ENCODE peak calls at places on chromosome 11, in eight cellular contexts. Y is HCT116, W is K562, Z is endothelial cell of umbilical vein, V is H1, B is HepG2, R is GM12878, S is SK-N-SH. P is an unnamed sample.

GRCh38 chr11:121703166-121703565 is 250.4 kb upstream of the SORL1-AS1 start:
- DNase-seq in S (no peak), Y (no peak), V (no peak), W (no peak), Z (no peak), R (no peak), B (no peak), P (no peak)

GRCh38 chr11:131671320-131671719 is 300.9 kb downstream of the NTM start:
- DNase-seq in R (no peak), V (no peak), W (no peak), Z (no peak), S (no peak), Y (no peak), B (no peak), P (no peak)

GRCh38 chr11:9203715-9204311 is 61.3 kb downstream of the DENND5A start:
- DNase-seq in V (no peak), B (peak; percentile 10), Z (peak; percentile 17), S (peak; percentile 10), Y (no peak), R (no peak), W (no peak), P (peak; percentile 14)

GRCh38 chr11:14451825-14452224 is 47.8 kb downstream of the COPB1 start:
- DNase-seq in R (no peak), Y (no peak), W (no peak), S (no peak), B (no peak), Z (no peak), V (no peak), P (no peak)

GRCh38 chr11:60831501-60832079 is 10.3 kb upstream of the CCDC86 start:
- DNase-seq in Z (peak; percentile 51), W (no peak), R (no peak), Y (no peak), V (no peak), S (peak; percentile 51), B (no peak), P (no peak)

GRCh38 chr11:57324154-57324885 is 432 bp downstream of the TNKS1BP1 start:
- DNase-seq in R (no peak), Z (peak; percentile 51), Y (no peak), S (peak; percentile 94), B (no peak), W (peak; percentile 55), V (peak; percentile 83), P (peak; percentile 52)

GRCh38 chr11:22785251-22785650 is 44.4 kb downstream of the SVIP start:
- DNase-seq in Y (no peak), R (no peak), S (no peak), V (no peak), Z (peak; percentile 85), B (no peak), W (no peak), P (no peak)

GRCh38 chr11:47477323-47477722 is 28.4 kb upstream of the RAPSN start:
- DNase-seq in V (no peak), W (no peak), Y (no peak), R (no peak), B (no peak), S (no peak), Z (peak; percentile 67), P (no peak)

GRCh38 chr11:15563054-15563453 is 448.3 kb downstream of the INSC start:
- DNase-seq in V (no peak), W (no peak), Z (no peak), B (no peak), Y (no peak), S (no peak), R (no peak), P (no peak)

GRCh38 chr11:209275-210121 is 2.0 kb downstream of the RIC8A start:
- DNase-seq in R (no peak), S (no peak), Z (peak; percentile 9), V (no peak), B (no peak), W (no peak), Y (no peak), P (peak; percentile 22)

DNA sequence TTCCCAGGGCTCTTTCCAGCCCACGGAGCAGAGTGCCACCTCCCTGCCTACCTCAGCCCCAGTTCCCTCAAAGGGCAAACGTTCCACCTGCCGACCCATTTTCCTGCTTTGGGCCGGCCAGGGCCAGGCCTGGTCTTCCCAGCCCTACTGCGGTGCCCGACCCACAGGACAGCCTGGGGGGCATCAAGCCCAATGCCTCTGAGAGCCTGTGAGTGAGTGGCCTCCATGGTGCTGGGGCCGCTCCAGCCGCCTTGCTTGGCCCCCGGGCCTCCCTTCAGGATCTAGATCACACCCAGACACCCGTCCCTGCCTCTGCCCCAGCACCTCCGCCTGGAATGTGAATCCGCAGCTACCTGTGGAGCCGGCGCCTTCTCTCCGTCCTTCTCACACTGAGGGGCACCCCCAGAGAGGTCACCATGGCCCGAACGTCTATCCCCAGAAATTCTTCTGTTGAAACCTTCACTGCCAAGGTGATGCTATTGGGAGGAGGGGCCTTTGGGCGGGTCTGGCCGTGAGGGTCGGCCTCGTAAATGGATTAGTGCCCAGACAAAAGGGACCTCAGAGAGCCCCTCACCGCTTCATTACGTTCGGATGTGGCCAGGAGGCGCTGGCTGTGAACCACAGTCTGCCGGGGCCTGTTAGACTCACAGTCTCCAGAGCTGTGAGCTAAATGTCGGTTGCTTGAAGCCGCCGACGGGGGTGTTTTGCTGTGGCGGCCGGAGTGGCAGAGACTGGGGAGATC is 36.2 kb upstream of the BRSK2 start:
- DNase-seq in Z (no peak), V (no peak), S (peak; percentile 4), B (no peak), Y (no peak), W (no peak), R (no peak), P (no peak)
- H3K4me2 ChIP-seq in Z (no peak overlapping the region), V (no peak overlapping the region), S (no peak overlapping the region), B (no peak overlapping the region), Y (no peak overlapping the region), W (no peak overlapping the region), R (no peak overlapping the region), P (no peak overlapping the region)

DNA sequence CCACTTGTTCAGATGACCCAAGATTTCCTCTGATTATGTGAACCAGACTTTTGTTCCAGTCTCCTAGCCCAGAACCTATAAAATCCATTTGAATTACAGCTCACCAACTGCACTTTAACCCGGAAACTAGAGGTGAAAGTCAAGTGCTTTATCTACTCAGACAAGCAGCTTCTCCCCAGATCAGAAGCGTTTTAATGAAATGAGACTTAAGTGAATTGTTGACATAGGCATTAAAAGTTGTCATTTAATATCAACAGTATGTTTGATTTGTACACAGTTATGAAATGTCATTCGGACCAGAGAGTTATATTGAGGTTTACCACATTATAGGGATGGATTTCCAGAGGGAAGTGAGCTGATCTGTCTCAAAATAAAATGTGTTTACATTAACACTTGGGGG is 52.0 kb downstream of the CADM1 start:
- DNase-seq in R (no peak), Z (no peak), Y (no peak), B (peak; percentile 20), W (no peak), V (no peak), S (no peak), P (peak; percentile 16)
- TF ChIP-seq MAX in R (no peak), Z (no peak), Y (no peak), B (no peak), W (no peak), V (no peak), S (no peak), P (no peak)

GRCh38 chr11:117678651-117679407 is 118.2 kb downstream of the DSCAML1 start:
- DNase-seq in Z (no peak), V (no peak), Y (no peak), S (peak; percentile 45), R (no peak), B (no peak), W (no peak), P (no peak)
- H3K4me2 ChIP-seq in Z (no peak overlapping the region), V (no peak overlapping the region), Y (no peak overlapping the region), S (no peak overlapping the region), R (no peak overlapping the region), B (no peak overlapping the region), W (no peak overlapping the region), P (no peak overlapping the region)

GRCh38 chr11:64743591-64744543 is at the start of gene RASGRP2:
- DNase-seq in W (peak; percentile 87), R (no peak), S (peak; percentile 84), Y (no peak), Z (peak; percentile 30), V (peak; percentile 95), B (peak; percentile 28), P (peak; percentile 75)

GRCh38 chr11:64746486-64746885 is 2.5 kb upstream of the RASGRP2 start:
- DNase-seq in R (no peak), Y (no peak), S (no peak), V (no peak), B (no peak), Z (no peak), W (no peak), P (no peak)

GRCh38 chr11:64744544-64745218 is 739 bp upstream of the RASGRP2 start:
- DNase-seq in B (no peak), Z (no peak), W (peak; percentile 54), R (no peak), Y (no peak), S (peak; percentile 86), V (peak; percentile 59), P (no peak)

GRCh38 chr11:64745523-64746328 is 1.8 kb upstream of the RASGRP2 start:
- DNase-seq in Y (no peak), S (peak; percentile 96), B (no peak), R (no peak), Z (peak; percentile 64), W (peak; percentile 86), V (peak; percentile 89), P (peak; percentile 73)

GRCh38 chr11:64745219-64745522 is 1.2 kb upstream of the RASGRP2 start:
- DNase-seq in B (no peak), R (no peak), W (peak; percentile 58), Z (peak; percentile 32), Y (no peak), V (peak; percentile 77), S (peak; percentile 81), P (no peak)
- TF ChIP-seq MAX in B (no peak), R (no peak), W (peak; percentile 25), Z (no peak), Y (no peak), V (no peak), S (no peak), P (no peak)